ENCODE peak calls at places on chromosomes 12 and 14, in nine cellular contexts. L is tibial nerve; I is H9; G is OCI-LY7; Y is SK-N-SH; X is gastrocnemius medialis; O is adrenal gland; R is left ventricle myocardium inferior; Z is CD8-positive, alpha-beta T cell. F is an unnamed sample. For H3K4me1, the result is how much of the 10 kb centered on the place peaks cover.

GRCh38 chr12:114683709-114684097 is 272 bp downstream of the TBX3 start:
- DNase-seq in L (no peak), I (no peak), G (no peak), Y (no peak), X (no peak), O (no peak), R (no peak), Z (no peak), F (no peak)

GRCh38 chr12:29831173-29831572 is 47.4 kb upstream of the TMTC1 start:
- DNase-seq in L (no peak), I (no peak), G (no peak), Y (no peak), X (no peak), O (no peak), R (no peak), Z (no peak), F (no peak)

GRCh38 chr14:65940056-65940735 is 527.7 kb downstream of the FUT8 start:
- DNase-seq in L (no peak), I (peak), G (peak), Y (peak), X (no peak), O (no peak), R (no peak), Z (no peak), F (no peak)

GRCh38 chr12:14256555-14257169 is 108.8 kb upstream of the ATF7IP start:
- DNase-seq in L (peak), I (peak), G (peak), Y (peak), X (peak), O (peak), R (peak), Z (peak), F (peak)

GRCh38 chr14:65356327-65356836 is 56.1 kb upstream of the FUT8 start:
- DNase-seq in L (no peak), I (peak), G (peak), Y (no peak), X (no peak), O (no peak), R (no peak), Z (no peak), F (no peak)

GRCh38 chr14:104025481-104025975 is 60.0 kb upstream of the ASPG start:
- DNase-seq in L (no peak), I (no peak), G (no peak), Y (no peak), X (no peak), O (no peak), R (no peak), Z (no peak), F (no peak)

GRCh38 chr12:103326190-103326589 is 169.6 kb downstream of the C12orf42 start:
- DNase-seq in L (no peak), I (peak), G (peak), Y (peak), X (no peak), O (no peak), R (no peak), Z (no peak), F (no peak)

GRCh38 chr12:62754706-62755105 is 180.2 kb downstream of the PPM1H start:
- DNase-seq in L (no peak), I (no peak), G (no peak), Y (no peak), X (no peak), O (no peak), R (no peak), Z (no peak), F (no peak)

GRCh38 chr12:21672151-21672550 is 14.5 kb upstream of the LDHB start:
- DNase-seq in L (no peak), I (no peak), G (no peak), Y (no peak), X (no peak), O (no peak), R (no peak), Z (no peak), F (no peak)

GRCh38 chr14:36553650-36554260 is 28.7 kb downstream of the NKX2-8 start:
- DNase-seq in L (no peak), I (no peak), G (peak), Y (peak), X (no peak), O (no peak), R (no peak), Z (no peak), F (no peak)

DNA sequence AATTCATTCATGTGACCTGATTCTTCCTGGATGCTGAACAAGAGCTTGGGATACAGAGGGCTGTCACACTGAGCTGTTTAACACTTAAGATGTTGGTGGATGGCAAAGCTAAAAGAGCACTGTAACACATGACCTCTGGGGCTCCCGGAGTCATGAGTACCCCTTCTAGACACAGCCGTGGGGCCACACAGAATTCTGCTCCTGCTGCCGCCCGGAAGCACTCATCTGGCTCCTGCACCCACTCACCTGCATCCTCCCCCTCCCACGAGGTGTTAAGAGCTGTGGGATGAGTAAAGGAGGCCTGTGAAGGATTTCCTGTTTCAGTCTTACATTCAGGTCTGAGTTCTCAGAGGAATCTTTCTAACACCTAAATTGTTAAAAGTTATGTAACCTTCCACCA is 78.0 kb upstream of the SSTR1 start:
- DNase-seq in L (no peak), I (no peak), G (no peak), Y (no peak), X (no peak), O (no peak), R (no peak), Z (peak), F (no peak)
- H3K4me1 ChIP-seq in L (under half), I (under half), G (half or more), Y (under half), X (under half), O (under half), R (under half), Z (under half), F (under half)

GRCh38 chr12:95882080-95882479 is 23.3 kb downstream of the SNRPF start:
- DNase-seq in L (no peak), I (no peak), G (no peak), Y (no peak), X (no peak), O (no peak), R (no peak), Z (no peak), F (no peak)

GRCh38 chr12:95877622-95878021 is 18.9 kb downstream of the SNRPF start:
- DNase-seq in L (no peak), I (no peak), G (no peak), Y (no peak), X (no peak), O (no peak), R (no peak), Z (no peak), F (no peak)

GRCh38 chr12:95881331-95881955 is 22.7 kb downstream of the SNRPF start:
- DNase-seq in L (no peak), I (no peak), G (no peak), Y (no peak), X (no peak), O (no peak), R (no peak), Z (no peak), F (no peak)

GRCh38 chr12:95882873-95883272 is 24.1 kb downstream of the SNRPF start:
- DNase-seq in L (no peak), I (no peak), G (no peak), Y (no peak), X (no peak), O (no peak), R (no peak), Z (no peak), F (no peak)

GRCh38 chr12:95880895-95881294 is 22.1 kb downstream of the SNRPF start:
- DNase-seq in L (no peak), I (no peak), G (no peak), Y (no peak), X (no peak), O (no peak), R (no peak), Z (no peak), F (no peak)
- TF ChIP-seq CTCF in L (no peak), I (no peak), G (no peak), Y (no peak), X (no peak), O (no peak), R (no peak), Z (no peak), F (no peak)

DNA sequence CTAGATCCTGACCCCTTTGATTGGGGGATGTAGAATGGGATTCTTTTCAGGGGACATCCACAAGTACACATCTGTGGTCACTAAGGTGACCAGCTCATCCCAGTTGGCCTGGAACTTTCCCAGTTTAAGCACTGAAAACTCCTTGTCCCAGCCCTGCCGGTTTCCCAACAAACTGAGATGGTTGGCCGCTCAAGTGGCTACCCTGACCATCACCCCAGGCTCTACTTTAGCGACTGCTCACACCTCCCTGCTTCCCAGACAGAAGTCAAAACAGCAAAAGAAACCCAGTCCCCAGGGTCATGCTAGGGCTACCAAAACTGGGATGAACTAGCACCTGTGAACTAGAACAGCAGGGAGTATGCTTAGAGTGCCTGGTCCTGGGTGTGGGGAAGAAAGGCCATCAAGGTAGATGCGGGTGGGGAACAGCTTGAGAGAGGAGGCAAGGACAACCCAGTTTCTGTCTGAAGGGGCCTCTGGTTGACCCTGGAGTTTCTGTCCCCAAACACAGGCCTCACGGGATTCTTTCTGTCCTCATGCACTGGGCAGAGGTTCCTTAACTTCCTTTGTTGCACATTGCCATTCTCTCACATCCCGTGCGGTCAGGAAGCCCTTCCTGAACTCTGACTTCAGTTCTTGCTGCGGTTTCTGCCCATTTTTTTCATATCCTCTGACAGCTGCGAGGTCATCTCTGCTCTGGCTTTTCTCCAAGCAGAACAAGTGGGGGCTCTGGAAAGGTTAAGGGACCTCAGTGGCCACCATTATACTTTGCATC is 1.6 kb downstream of the LTB4R start:
- DNase-seq in L (no peak), I (no peak), G (peak), Y (no peak), X (peak), O (no peak), R (no peak), Z (no peak), F (peak)
- H3K27ac ChIP-seq in L (no peak), I (no peak), G (peak), Y (no peak), X (peak), O (peak), R (peak), Z (no peak), F (peak)

DNA sequence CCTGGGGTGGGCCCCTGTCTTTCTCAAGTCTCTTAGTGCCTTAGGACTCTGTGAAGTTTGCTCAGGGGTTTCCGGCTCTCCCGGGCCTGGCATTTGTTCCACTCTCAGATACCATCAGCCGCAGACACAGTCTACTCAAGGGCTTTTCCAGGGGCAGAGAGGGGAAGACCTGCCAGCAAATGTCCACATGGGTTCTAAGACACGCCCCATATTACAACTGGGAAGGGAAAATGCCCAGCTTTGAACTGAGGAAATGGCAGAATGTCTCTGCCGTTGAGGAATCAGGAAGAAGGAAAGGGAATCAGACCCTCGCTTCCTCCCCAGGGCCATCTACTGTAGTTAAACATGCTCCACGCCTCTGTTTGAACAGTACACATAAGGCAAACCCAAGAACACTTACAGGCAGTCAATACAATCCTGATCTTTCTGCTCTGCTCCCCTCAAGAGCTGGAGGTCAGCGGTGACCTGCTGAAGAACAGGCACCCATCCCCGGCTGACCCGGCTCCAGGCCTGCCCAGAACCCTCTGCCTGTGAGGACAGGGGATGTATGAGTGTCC is 7.9 kb downstream of the CCDC85C start:
- DNase-seq in L (no peak), I (no peak), G (no peak), Y (no peak), X (no peak), O (peak), R (no peak), Z (no peak), F (no peak)
- H3K4me1 ChIP-seq in L (under half), I (under half), G (under half), Y (half or more), X (half or more), O (half or more), R (half or more), Z (under half), F (half or more)

GRCh38 chr12:72467985-72468384 is 195.8 kb downstream of the TRHDE start:
- DNase-seq in L (no peak), I (no peak), G (no peak), Y (no peak), X (no peak), O (no peak), R (no peak), Z (no peak), F (no peak)

GRCh38 chr12:72476301-72476700 is 204.1 kb downstream of the TRHDE start:
- DNase-seq in L (no peak), I (no peak), G (no peak), Y (no peak), X (no peak), O (no peak), R (no peak), Z (no peak), F (no peak)

GRCh38 chr12:72468505-72468904 is 196.3 kb downstream of the TRHDE start:
- DNase-seq in L (no peak), I (no peak), G (no peak), Y (no peak), X (peak), O (no peak), R (no peak), Z (no peak), F (no peak)

GRCh38 chr12:72471806-72472205 is 199.6 kb downstream of the TRHDE start:
- DNase-seq in L (no peak), I (no peak), G (no peak), Y (no peak), X (no peak), O (no peak), R (no peak), Z (no peak), F (no peak)

DNA sequence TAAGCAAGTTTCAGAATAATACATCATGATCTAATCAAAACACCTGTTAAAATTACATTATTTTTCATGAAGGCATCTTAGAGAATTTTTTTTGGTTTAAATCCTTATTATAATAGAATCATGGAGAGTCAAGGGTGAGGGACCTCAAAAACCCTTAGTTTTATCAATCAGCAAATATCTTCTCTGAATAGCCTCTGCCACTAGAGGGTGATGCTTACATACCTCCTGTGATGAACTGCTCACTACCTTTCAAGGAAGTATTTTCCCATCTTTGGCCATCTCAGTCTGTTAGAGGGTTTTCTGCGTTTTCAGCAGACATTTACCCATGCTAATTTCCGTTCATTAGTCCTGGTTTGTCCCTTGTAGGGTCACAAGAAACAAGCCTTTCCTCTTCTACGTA is 200.2 kb downstream of the TRHDE start:
- DNase-seq in L (no peak), I (no peak), G (peak), Y (no peak), X (no peak), O (no peak), R (no peak), Z (no peak), F (no peak)
- TF ChIP-seq CTCF in L (no peak), I (no peak), G (peak), Y (no peak), X (no peak), O (no peak), R (no peak), Z (no peak), F (no peak)